ENCODE peak calls at places on chromosomes 7 and 10, in five cellular contexts. G is lower lobe of right lung, R is substantia nigra, K is uterus, E is A549. I is an unnamed sample.

GRCh38 chr10:12077580-12078180 is 8.9 kb downstream of the DHTKD1 start:
- DNase-seq in G (no peak), R (no peak), K (no peak), E (no peak), I (no peak)

GRCh38 chr10:373516-374309 is 238.5 kb downstream of the ZMYND11 start:
- DNase-seq in G (no peak), R (no peak), K (peak), E (peak), I (no peak)

GRCh38 chr10:49080071-49080470 is 35.3 kb downstream of the VSTM4 start:
- DNase-seq in G (peak), R (no peak), K (no peak), E (no peak), I (no peak)

GRCh38 chr10:52617346-52617745 is 155.2 kb downstream of the MBL2 start:
- DNase-seq in G (no peak), R (no peak), K (no peak), E (no peak), I (no peak)

GRCh38 chr7:78472519-78472918 is 673.9 kb downstream of the PHTF2 start:
- DNase-seq in G (no peak), R (no peak), K (no peak), E (no peak), I (no peak)

GRCh38 chr7:23357190-23358093 is 58.3 kb downstream of the MALSU1 start:
- DNase-seq in G (no peak), R (no peak), K (no peak), E (peak), I (no peak)

GRCh38 chr10:129972966-129973673 is 9.0 kb upstream of the EBF3 start:
- DNase-seq in G (peak), R (no peak), K (no peak), E (no peak), I (no peak)

GRCh38 chr7:55965805-55966421 is 1.5 kb downstream of the NIPSNAP2 start:
- DNase-seq in G (no peak), R (peak), K (no peak), E (no peak), I (no peak)

GRCh38 chr10:13144814-13145213 is 16.5 kb upstream of the MCM10 start:
- DNase-seq in G (no peak), R (no peak), K (no peak), E (no peak), I (no peak)

GRCh38 chr10:1550291-1550595 is 187.1 kb downstream of the ADARB2 start:
- DNase-seq in G (no peak), R (no peak), K (no peak), E (no peak), I (no peak)

GRCh38 chr7:37832194-37832593 is 16.2 kb upstream of the NME8 start:
- DNase-seq in G (peak), R (peak), K (peak), E (peak), I (no peak)

GRCh38 chr7:99987846-99988245 is 12.0 kb upstream of the AZGP1 start:
- DNase-seq in G (no peak), R (no peak), K (no peak), E (no peak), I (no peak)

GRCh38 chr10:6173203-6173602 is 29.5 kb upstream of the PFKFB3 start:
- DNase-seq in G (no peak), R (no peak), K (no peak), E (peak), I (no peak)

GRCh38 chr10:103720328-103720963 is 134.9 kb downstream of the SH3PXD2A start:
- DNase-seq in G (no peak), R (no peak), K (no peak), E (no peak), I (no peak)

GRCh38 chr10:102368072-102368471 is 27.4 kb upstream of the NFKB2 start:
- DNase-seq in G (no peak), R (no peak), K (no peak), E (peak), I (no peak)

GRCh38 chr7:17301491-17302101 is 3.1 kb downstream of the AHR start:
- DNase-seq in G (no peak), R (no peak), K (no peak), E (peak), I (no peak)

GRCh38 chr10:91525939-91526712 is 106.7 kb downstream of the PPP1R3C start:
- DNase-seq in G (no peak), R (no peak), K (no peak), E (no peak), I (no peak)

GRCh38 chr10:105148921-105149320 is 507.8 kb downstream of the SORCS3 start:
- DNase-seq in G (no peak), R (no peak), K (no peak), E (no peak), I (no peak)

GRCh38 chr10:43417950-43418768 is 9.2 kb upstream of the HNRNPF start:
- DNase-seq in G (no peak), R (no peak), K (no peak), E (no peak), I (no peak)

GRCh38 chr7:47672966-47673365 is 91.1 kb upstream of the TNS3 start:
- DNase-seq in G (no peak), R (no peak), K (no peak), E (no peak), I (no peak)

GRCh38 chr7:151754688-151755130 is 122.2 kb downstream of the PRKAG2 start:
- DNase-seq in G (no peak), R (no peak), K (no peak), E (no peak), I (no peak)
- H3K27ac ChIP-seq in G (peak), R (no peak), K (peak), E (peak), I (no peak)

GRCh38 chr7:515628-516027 is 4.0 kb downstream of the PDGFA start:
- DNase-seq in G (no peak), R (no peak), K (no peak), E (no peak), I (no peak)

GRCh38 chr7:516216-516605 is 3.4 kb downstream of the PDGFA start:
- DNase-seq in G (no peak), R (no peak), K (no peak), E (no peak), I (no peak)

GRCh38 chr7:513521-514166 is 6.0 kb downstream of the PDGFA start:
- DNase-seq in G (no peak), R (no peak), K (no peak), E (no peak), I (no peak)

GRCh38 chr7:514242-514641 is 5.4 kb downstream of the PDGFA start:
- DNase-seq in G (no peak), R (no peak), K (no peak), E (no peak), I (no peak)

DNA sequence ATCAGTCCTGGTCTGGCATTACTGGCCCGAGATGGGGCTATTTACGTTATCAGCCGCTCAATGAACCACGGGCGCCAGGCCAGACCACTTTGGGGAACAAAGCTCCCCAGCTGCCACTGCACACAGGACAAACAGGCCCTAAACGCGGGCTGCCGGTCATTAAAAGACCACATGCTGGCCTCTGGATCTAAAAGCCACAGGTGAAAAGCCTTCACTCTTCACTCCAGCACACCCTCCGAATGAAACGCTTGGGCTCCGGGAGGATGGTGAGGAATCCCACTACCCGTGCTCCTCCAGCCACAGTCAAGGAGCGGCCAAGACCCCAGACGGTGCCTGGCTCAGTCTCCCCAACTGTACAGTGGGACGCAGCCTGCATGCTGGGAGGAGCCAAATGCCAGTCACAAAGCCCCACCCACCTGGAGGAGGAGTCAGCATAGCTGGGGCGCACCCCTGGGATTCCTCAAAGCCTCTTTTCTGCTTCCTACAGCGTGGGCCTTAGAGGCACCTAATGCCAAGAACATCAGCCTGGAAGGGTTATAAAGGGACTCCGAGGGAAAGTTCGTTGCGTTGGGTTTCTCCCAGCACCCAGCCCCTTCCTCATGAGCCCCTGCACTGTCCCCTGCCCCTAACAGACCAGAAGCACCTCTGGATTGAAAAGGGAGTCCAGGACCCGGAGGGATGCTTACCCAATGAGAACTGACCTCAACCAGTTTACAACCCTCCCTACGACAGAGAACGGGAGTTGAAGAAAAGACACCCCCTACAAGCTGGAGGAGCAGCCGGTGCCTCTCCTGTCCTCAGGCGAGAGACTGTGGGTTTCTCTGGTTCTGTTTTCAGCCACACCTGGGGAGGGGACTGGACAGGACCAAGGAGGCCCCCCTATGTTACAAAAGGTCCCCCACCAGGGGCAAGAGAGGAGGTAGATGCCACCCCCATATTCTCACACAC is 4.7 kb downstream of the PDGFA start:
- DNase-seq in G (no peak), R (peak), K (peak), E (no peak), I (peak)
- H3K27ac ChIP-seq in G (peak), R (peak), K (peak), E (no peak), I (no peak)

GRCh38 chr10:89837173-89838001 is 136.0 kb downstream of the KIF20B start:
- DNase-seq in G (peak), R (no peak), K (peak), E (no peak), I (no peak)
- H3K27ac ChIP-seq in G (peak), R (peak), K (no peak), E (no peak), I (no peak)

GRCh38 chr7:2954433-2954853 is 89.2 kb downstream of the CARD11 start:
- DNase-seq in G (peak), R (no peak), K (no peak), E (no peak), I (no peak)
- H3K27ac ChIP-seq in G (no peak), R (no peak), K (no peak), E (no peak), I (no peak)

GRCh38 chr10:90413196-90413595 is 444.6 kb downstream of the HTR7 start:
- DNase-seq in G (no peak), R (no peak), K (no peak), E (no peak), I (no peak)
- H3K27ac ChIP-seq in G (no peak), R (no peak), K (no peak), E (no peak), I (no peak)

I was measured in caudate nucleus.